ENCODE peak calls at places on chromosomes 6 and 20, in four cellular contexts. S is HepG2, J is K562, D is GM12878. L is an unnamed sample.

GRCh38 chr20:1326031-1326930 is 2.7 kb downstream of the SDCBP2 start:
- DNase-seq in D (no peak), S (no peak), J (no peak), L (no peak)

GRCh38 chr6:168131464-168132415 is 52.7 kb upstream of the FRMD1 start:
- DNase-seq in S (no peak), D (no peak), J (no peak), L (no peak)

GRCh38 chr20:51044796-51045195 is 21.9 kb upstream of the KCNG1 start:
- DNase-seq in J (no peak), S (no peak), D (no peak), L (no peak)

GRCh38 chr6:142944126-142945066 is 580 bp downstream of the HIVEP2 start:
- DNase-seq in S (peak; percentile 79), J (peak; percentile 48), D (no peak), L (peak; percentile 67)

GRCh38 chr20:9051508-9051907 is 17.4 kb upstream of the PLCB4 start:
- DNase-seq in J (peak; percentile 32), D (no peak), S (peak; percentile 43), L (no peak)

GRCh38 chr6:44057238-44057930 is 69.9 kb downstream of the MRPL14 start:
- DNase-seq in S (no peak), J (no peak), D (no peak), L (no peak)

GRCh38 chr6:109165392-109165964 is 70.2 kb downstream of the CEP57L1 start:
- DNase-seq in D (no peak), S (peak; percentile 41), J (peak; percentile 26), L (peak; percentile 10)

GRCh38 chr6:34638834-34639736 is 57.5 kb downstream of the ILRUN start:
- DNase-seq in D (peak; percentile 87), S (peak; percentile 35), J (no peak), L (no peak)

GRCh38 chr6:52557389-52558265 is 19.2 kb downstream of the TRAM2 start:
- DNase-seq in D (no peak), J (no peak), S (no peak), L (no peak)

GRCh38 chr20:48139262-48140041 is 354.2 kb upstream of the SULF2 start:
- DNase-seq in D (no peak), S (no peak), J (peak; percentile 28), L (no peak)

GRCh38 chr20:21090738-21091120 is 15.4 kb downstream of the LINC00237 start:
- DNase-seq in J (no peak), D (no peak), S (no peak), L (no peak)

GRCh38 chr6:31075528-31075927 is 36.8 kb downstream of the C6orf15 start:
- DNase-seq in J (no peak), S (no peak), D (no peak), L (no peak)

GRCh38 chr20:54257090-54257816 is 49.4 kb downstream of the PFDN4 start:
- DNase-seq in J (no peak), D (no peak), S (no peak), L (no peak)

GRCh38 chr20:59850018-59850641 is 83.3 kb downstream of the SYCP2 start:
- DNase-seq in D (peak; percentile 9), J (peak; percentile 38), S (peak; percentile 56), L (peak; percentile 42)

GRCh38 chr6:159642995-159643394 is 50.0 kb downstream of the SOD2 start:
- DNase-seq in D (no peak), J (no peak), S (no peak), L (no peak)

GRCh38 chr20:7248392-7248992 is 481.0 kb downstream of the BMP2 start:
- DNase-seq in J (no peak), D (no peak), S (no peak), L (no peak)

GRCh38 chr6:3697609-3698008 is 53.9 kb downstream of the PXDC1 start:
- DNase-seq in D (no peak), J (no peak), S (no peak), L (no peak)

GRCh38 chr20:58664883-58665282 is 13.8 kb downstream of the STX16 start:
- DNase-seq in S (no peak), D (no peak), J (no peak), L (no peak)

GRCh38 chr6:16243055-16243454 is 4.7 kb downstream of the GMPR start:
- DNase-seq in J (no peak), D (no peak), S (no peak), L (no peak)

GRCh38 chr6:158041370-158041769 is 59.7 kb downstream of the SYNJ2 start:
- DNase-seq in S (no peak), J (no peak), D (no peak), L (no peak)

GRCh38 chr6:16751251-16751946 is 9.9 kb downstream of the ATXN1 start:
- DNase-seq in S (no peak), J (no peak), D (no peak), L (no peak)

GRCh38 chr6:35363293-35363750 is 21.0 kb downstream of the PPARD start:
- DNase-seq in D (no peak), S (no peak), J (peak; percentile 96), L (peak; percentile 61)

GRCh38 chr6:39026175-39026574 is 22.4 kb upstream of the GLP1R start:
- DNase-seq in J (no peak), S (no peak), D (no peak), L (no peak)

GRCh38 chr20:3165473-3166337 is 6.0 kb upstream of the FASTKD5 start:
- DNase-seq in J (no peak), S (no peak), D (no peak), L (no peak)

GRCh38 chr6:14545496-14545895 is 427.9 kb downstream of the CD83 start:
- DNase-seq in D (no peak), J (no peak), S (no peak), L (no peak)

GRCh38 chr20:48791666-48792071 is 36.1 kb downstream of the PREX1 start:
- DNase-seq in J (no peak), D (no peak), S (no peak), L (no peak)

GRCh38 chr6:100228437-100229424 is 234.7 kb upstream of the MCHR2 start:
- DNase-seq in S (peak; percentile 54), J (peak; percentile 93), D (peak; percentile 37), L (peak; percentile 76)

GRCh38 chr20:31723282-31724078 is 812 bp upstream of the BCL2L1 start:
- DNase-seq in J (peak; percentile 99), S (peak; percentile 99), D (peak; percentile 83), L (peak; percentile 98)

GRCh38 chr6:31114540-31114876 is at the start of gene PSORS1C1:
- DNase-seq in J (no peak), D (no peak), S (peak; percentile 49), L (no peak)

GRCh38 chr6:94052754-94053153 is 633.4 kb upstream of the EPHA7 start:
- DNase-seq in S (no peak), J (no peak), D (no peak), L (no peak)

GRCh38 chr6:105991561-105992314 is 94.4 kb upstream of the PRDM1 start:
- DNase-seq in S (peak; percentile 5), D (no peak), J (peak; percentile 27), L (peak; percentile 26)

GRCh38 chr6:10719386-10720228 is 3.3 kb upstream of the TMEM14C start:
- DNase-seq in J (no peak), D (no peak), S (peak; percentile 72), L (no peak)
- TF ChIP-seq FOXK2 in J (no peak), D (no peak), S (no peak), L (no peak)

DNA sequence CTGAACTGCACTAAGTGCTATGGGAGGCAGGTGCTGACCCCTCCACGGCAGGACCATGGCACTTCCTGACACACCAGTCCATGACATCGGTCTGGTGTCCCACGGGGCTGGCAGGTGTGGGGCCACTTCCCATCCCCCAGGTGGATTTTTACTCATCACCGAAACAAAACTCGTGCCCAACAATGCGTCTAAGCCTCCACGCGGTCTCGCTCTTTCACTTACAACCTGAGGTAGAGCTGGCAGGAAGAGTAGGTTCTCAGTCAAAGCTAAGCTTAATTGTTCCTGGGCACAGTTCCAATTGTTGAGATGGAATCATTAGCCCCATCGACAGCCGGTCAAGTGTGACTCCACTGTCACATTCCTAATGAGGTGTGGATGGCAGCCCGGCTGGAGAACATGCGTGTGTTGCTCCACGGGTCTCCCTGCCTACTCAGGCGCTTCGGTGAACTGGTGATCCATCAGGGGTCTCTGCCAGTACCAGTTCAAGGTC is 125.7 kb downstream of the SLC23A2 start:
- DNase-seq in D (peak; percentile 58), J (no peak), S (no peak), L (no peak)
- TF ChIP-seq FOXM1 in D (no peak), J (no peak), S (no peak), L (no peak)

GRCh38 chr20:30491016-30491415 is 766.4 kb upstream of the DEFB115 start:
- DNase-seq in D (no peak), J (no peak), S (no peak), L (no peak)

GRCh38 chr20:30488941-30489601 is 768.4 kb upstream of the DEFB115 start:
- DNase-seq in J (no peak), S (no peak), D (no peak), L (no peak)

GRCh38 chr20:30486103-30486478 is 771.4 kb upstream of the DEFB115 start:
- DNase-seq in D (no peak), J (no peak), S (no peak), L (no peak)

GRCh38 chr20:30487947-30488926 is 769.2 kb upstream of the DEFB115 start:
- DNase-seq in S (no peak), J (no peak), D (no peak), L (no peak)

DNA sequence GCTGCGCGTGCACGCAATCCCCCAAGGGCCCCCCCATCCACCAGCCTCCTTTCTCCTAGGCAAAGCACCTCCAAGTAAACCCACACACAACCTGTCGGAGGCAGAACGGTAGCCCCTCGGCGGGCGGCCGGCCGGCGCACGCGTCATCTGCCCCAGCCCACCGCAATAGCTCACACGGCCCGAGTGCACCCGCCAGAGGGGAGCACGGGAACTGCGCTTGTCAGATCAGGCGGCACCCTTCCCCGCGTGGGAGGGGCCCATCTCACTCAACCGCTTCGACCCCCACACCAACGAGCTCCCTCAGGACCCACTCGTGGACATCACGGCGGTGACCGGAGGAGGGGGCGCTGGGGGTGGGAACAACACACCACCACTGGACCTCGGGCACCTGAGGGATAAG is 767.9 kb upstream of the DEFB115 start:
- DNase-seq in S (no peak), D (no peak), J (no peak), L (no peak)
- TF ChIP-seq FOXK2 in S (no peak), D (no peak), J (no peak), L (no peak)

GRCh38 chr6:113120214-113120576 is 737.0 kb upstream of the MARCKS start:
- DNase-seq in S (no peak), D (no peak), J (no peak), L (no peak)

GRCh38 chr6:113120577-113121285 is 736.4 kb upstream of the MARCKS start:
- DNase-seq in D (no peak), S (no peak), J (no peak), L (no peak)

GRCh38 chr6:113128020-113128419 is 729.1 kb upstream of the MARCKS start:
- DNase-seq in S (no peak), J (no peak), D (no peak), L (no peak)

DNA sequence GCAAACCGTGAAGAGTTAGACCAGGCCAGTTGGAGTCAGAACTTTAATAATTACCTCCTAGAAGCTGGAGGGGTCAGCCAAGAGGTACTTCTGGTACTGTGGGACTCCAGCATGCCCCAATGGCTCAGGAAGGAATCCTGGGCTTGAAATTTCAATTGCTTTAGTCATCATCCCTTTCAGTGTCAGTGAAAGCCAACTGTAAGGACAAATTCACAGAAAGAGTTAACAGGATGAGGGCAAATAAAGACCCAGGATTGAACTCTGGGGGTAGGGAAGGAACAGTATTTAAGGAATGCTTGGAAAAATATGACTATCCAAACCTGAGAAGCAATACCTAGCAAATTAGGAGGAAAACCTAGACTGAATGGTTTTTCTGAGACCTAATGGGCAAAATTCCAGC is 735.1 kb upstream of the MARCKS start:
- DNase-seq in D (no peak), S (peak; percentile 25), J (no peak), L (peak; percentile 17)
- TF ChIP-seq FOXM1 in D (no peak), S (no peak), J (no peak), L (no peak)

GRCh38 chr6:2157441-2158127 is 87.8 kb downstream of the GMDS start:
- DNase-seq in S (peak; percentile 23), D (peak; percentile 34), J (no peak), L (no peak)
- TF ChIP-seq FOXK2 in S (no peak), D (no peak), J (no peak), L (no peak)

GRCh38 chr6:90285611-90286381 is 10.8 kb downstream of the BACH2 start:
- DNase-seq in S (peak; percentile 18), J (peak; percentile 90), D (peak; percentile 71), L (peak; percentile 65)
- TF ChIP-seq FOXM1 in S (no peak), J (no peak), D (no peak), L (no peak)